ENCODE peak calls at places on chromosomes 13 and 19, in seven cellular contexts. C, H, T, W, Z, X and O are unnamed samples.

GRCh38 chr13:59112375-59112774 is 1051.4 kb downstream of the DIAPH3 start:
- DNase-seq in T (no peak), H (no peak), X (no peak), W (no peak), C (no peak), Z (peak), O (peak)

GRCh38 chr19:917323-918151 is at the start of gene KISS1R:
- DNase-seq in W (peak), H (no peak), C (no peak), T (no peak), X (peak), Z (peak), O (no peak)

GRCh38 chr19:33191501-33191900 is 2.6 kb upstream of the LRP3 start:
- DNase-seq in C (no peak), W (no peak), Z (no peak), H (no peak), X (no peak), T (no peak), O (no peak)

GRCh38 chr13:113935081-113935511 is 38.8 kb downstream of the C13orf46 start:
- DNase-seq in Z (no peak), W (no peak), X (no peak), H (no peak), T (peak), C (no peak), O (no peak)

GRCh38 chr19:52691737-52692136 is 43.1 kb downstream of the ZNF611 start:
- DNase-seq in C (no peak), T (no peak), Z (no peak), H (no peak), X (no peak), W (no peak), O (no peak)

GRCh38 chr19:50387176-50387867 is 3.2 kb downstream of the POLD1 start:
- DNase-seq in H (peak), C (no peak), X (no peak), W (no peak), Z (peak), T (no peak), O (no peak)

GRCh38 chr19:35703343-35703742 is 1.0 kb upstream of the ZBTB32 start:
- DNase-seq in W (peak), H (no peak), X (no peak), T (no peak), C (no peak), Z (no peak), O (no peak)

GRCh38 chr13:79423801-79424642 is 18.0 kb upstream of the RBM26 start:
- DNase-seq in W (no peak), H (peak), Z (peak), X (no peak), C (no peak), T (no peak), O (peak)

GRCh38 chr19:7943444-7944176 is at the start of gene TIMM44:
- DNase-seq in X (peak), C (peak), T (peak), W (peak), H (peak), Z (peak), O (peak)